ENCODE peak calls at places on chromosomes 1 and 21, in seven cellular contexts. N, Y, O, D, B, C and J are unnamed samples.
A peak's percentile ranks its signal among the peaks of the same experiment; 100 is the strongest.

GRCh38 chr1:33383974-33384767 is 46.7 kb downstream of the PHC2 start:
- DNase-seq in C (no peak), N (no peak), Y (no peak), D (peak; percentile 69), O (peak; percentile 76), B (peak; percentile 43), J (no peak)

GRCh38 chr1:104855550-104855949 is 1105.9 kb downstream of the AMY1C start:
- DNase-seq in N (no peak), C (no peak), D (no peak), O (no peak), B (no peak), Y (no peak), J (no peak)

GRCh38 chr1:2468041-2468472 is 8.0 kb upstream of the PLCH2 start:
- DNase-seq in N (no peak), C (peak; percentile 90), O (peak; percentile 26), Y (no peak), B (no peak), D (peak; percentile 37), J (no peak)

GRCh38 chr1:159171254-159171687 is at the start of gene CADM3:
- DNase-seq in N (peak; percentile 57), B (peak; percentile 23), D (no peak), O (peak; percentile 83), C (peak; percentile 83), Y (no peak), J (peak; percentile 61)

GRCh38 chr1:185732941-185733340 is 1.2 kb upstream of the HMCN1 start:
- DNase-seq in N (no peak), Y (no peak), B (no peak), O (no peak), D (no peak), C (no peak), J (no peak)

GRCh38 chr1:67429011-67429527 is 1.1 kb downstream of the SERBP1 start:
- DNase-seq in O (peak; percentile 26), B (no peak), Y (no peak), C (peak; percentile 24), D (peak; percentile 22), N (no peak), J (no peak)

GRCh38 chr1:86972262-86972661 is 57.8 kb downstream of the HS2ST1 start:
- DNase-seq in Y (no peak), N (no peak), D (no peak), C (no peak), O (no peak), B (no peak), J (no peak)

GRCh38 chr1:27416387-27417111 is 24.1 kb downstream of the GPR3 start:
- DNase-seq in D (peak; percentile 59), C (peak; percentile 73), Y (no peak), O (peak; percentile 80), N (peak; percentile 55), B (no peak), J (peak; percentile 16)

GRCh38 chr1:47927165-47927564 is 70.0 kb downstream of the TRABD2B start:
- DNase-seq in O (no peak), B (peak; percentile 26), D (no peak), C (no peak), N (no peak), Y (no peak), J (no peak)

GRCh38 chr1:248009681-248010080 is 3.8 kb upstream of the OR2L5 start:
- DNase-seq in N (no peak), D (no peak), C (no peak), O (no peak), B (no peak), Y (no peak), J (no peak)

GRCh38 chr21:25889996-25890395 is 155.2 kb downstream of the GABPA start:
- DNase-seq in N (no peak), O (no peak), C (no peak), Y (no peak), D (no peak), B (no peak), J (no peak)

GRCh38 chr1:39196244-39197215 is 8.0 kb upstream of the MACF1 start:
- DNase-seq in O (peak; percentile 61), N (no peak), B (no peak), D (no peak), C (no peak), Y (no peak), J (no peak)

GRCh38 chr21:34086887-34087306 is 13.5 kb downstream of the MRPS6 start:
- DNase-seq in B (no peak), C (no peak), O (no peak), N (no peak), Y (no peak), D (no peak), J (no peak)

GRCh38 chr1:214438059-214438458 is 113.3 kb downstream of the PTPN14 start:
- DNase-seq in B (no peak), D (no peak), O (no peak), Y (peak; percentile 16), N (no peak), C (no peak), J (no peak)

GRCh38 chr1:109882288-109883245 is 28.1 kb upstream of the CSF1 start:
- DNase-seq in D (no peak), N (peak; percentile 91), O (no peak), B (no peak), Y (no peak), C (no peak), J (peak; percentile 72)

GRCh38 chr21:33825898-33826297 is 89.7 kb downstream of the ATP5PO start:
- DNase-seq in B (no peak), N (no peak), Y (no peak), D (no peak), O (peak; percentile 65), C (no peak), J (no peak)

GRCh38 chr1:37741130-37741529 is 23.8 kb downstream of the EPHA10 start:
- DNase-seq in Y (no peak), B (peak; percentile 69), D (peak; percentile 33), C (no peak), O (peak; percentile 73), N (peak; percentile 71), J (no peak)

GRCh38 chr1:180131510-180131909 is 23.2 kb upstream of the QSOX1 start:
- DNase-seq in O (peak; percentile 93), Y (no peak), C (no peak), D (peak; percentile 73), B (no peak), N (no peak), J (no peak)

GRCh38 chr1:47437518-47438320 is at the start of gene FOXD2:
- DNase-seq in C (peak; percentile 93), B (peak; percentile 84), Y (peak; percentile 83), O (peak; percentile 72), D (peak; percentile 89), N (peak; percentile 29), J (peak; percentile 78)

GRCh38 chr1:211469938-211470529 is 21.9 kb downstream of the RD3 start:
- DNase-seq in C (peak; percentile 89), B (peak; percentile 63), Y (peak; percentile 80), N (peak; percentile 81), D (peak; percentile 83), O (peak; percentile 81), J (peak; percentile 49)

GRCh38 chr1:162130308-162130707 is 60.8 kb downstream of the NOS1AP start:
- DNase-seq in D (no peak), B (no peak), N (no peak), O (no peak), C (no peak), Y (no peak), J (no peak)

GRCh38 chr1:25090707-25091422 is 141.4 kb downstream of the SYF2 start:
- DNase-seq in C (no peak), N (no peak), D (no peak), B (peak; percentile 16), O (no peak), Y (no peak), J (no peak)

DNA sequence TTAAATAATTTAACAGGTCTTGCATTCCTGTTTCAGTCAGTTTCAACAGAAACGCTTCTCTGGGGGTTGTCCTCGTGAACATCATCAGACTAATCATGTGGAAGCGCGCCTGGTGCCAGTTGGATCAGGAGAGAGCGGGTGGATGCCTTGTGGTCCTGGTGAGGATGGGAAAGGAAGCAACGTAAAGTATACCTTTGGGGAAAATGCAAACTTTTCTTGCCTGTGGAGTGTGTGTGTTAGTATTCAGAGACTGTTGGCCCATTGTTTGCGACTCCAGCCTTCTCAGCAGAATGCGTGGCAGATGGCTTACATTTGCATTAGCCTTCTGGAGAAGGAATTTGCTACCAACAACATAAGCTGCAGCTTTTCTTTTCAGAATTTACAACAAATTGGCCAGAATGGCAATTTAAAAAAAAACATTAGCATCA is 173.9 kb downstream of the RWDD3 start:
- DNase-seq in B (no peak), Y (no peak), D (no peak), O (no peak), N (peak; percentile 24), C (peak; percentile 64), J (peak; percentile 18)
- H3K27ac ChIP-seq in B (no peak overlapping the region), Y (no peak overlapping the region), D (no peak overlapping the region), O (no peak overlapping the region), N (no peak overlapping the region), C (peak overlapping the region; percentile 26), J (no peak overlapping the region)

GRCh38 chr1:205353612-205354011 is 3.1 kb downstream of the KLHDC8A start:
- DNase-seq in B (no peak), O (no peak), C (no peak), Y (no peak), N (no peak), D (no peak), J (no peak)
- H3K27ac ChIP-seq in B (no peak overlapping the region), O (no peak overlapping the region), C (no peak overlapping the region), Y (no peak overlapping the region), N (no peak overlapping the region), D (no peak overlapping the region), J (no peak overlapping the region)

DNA sequence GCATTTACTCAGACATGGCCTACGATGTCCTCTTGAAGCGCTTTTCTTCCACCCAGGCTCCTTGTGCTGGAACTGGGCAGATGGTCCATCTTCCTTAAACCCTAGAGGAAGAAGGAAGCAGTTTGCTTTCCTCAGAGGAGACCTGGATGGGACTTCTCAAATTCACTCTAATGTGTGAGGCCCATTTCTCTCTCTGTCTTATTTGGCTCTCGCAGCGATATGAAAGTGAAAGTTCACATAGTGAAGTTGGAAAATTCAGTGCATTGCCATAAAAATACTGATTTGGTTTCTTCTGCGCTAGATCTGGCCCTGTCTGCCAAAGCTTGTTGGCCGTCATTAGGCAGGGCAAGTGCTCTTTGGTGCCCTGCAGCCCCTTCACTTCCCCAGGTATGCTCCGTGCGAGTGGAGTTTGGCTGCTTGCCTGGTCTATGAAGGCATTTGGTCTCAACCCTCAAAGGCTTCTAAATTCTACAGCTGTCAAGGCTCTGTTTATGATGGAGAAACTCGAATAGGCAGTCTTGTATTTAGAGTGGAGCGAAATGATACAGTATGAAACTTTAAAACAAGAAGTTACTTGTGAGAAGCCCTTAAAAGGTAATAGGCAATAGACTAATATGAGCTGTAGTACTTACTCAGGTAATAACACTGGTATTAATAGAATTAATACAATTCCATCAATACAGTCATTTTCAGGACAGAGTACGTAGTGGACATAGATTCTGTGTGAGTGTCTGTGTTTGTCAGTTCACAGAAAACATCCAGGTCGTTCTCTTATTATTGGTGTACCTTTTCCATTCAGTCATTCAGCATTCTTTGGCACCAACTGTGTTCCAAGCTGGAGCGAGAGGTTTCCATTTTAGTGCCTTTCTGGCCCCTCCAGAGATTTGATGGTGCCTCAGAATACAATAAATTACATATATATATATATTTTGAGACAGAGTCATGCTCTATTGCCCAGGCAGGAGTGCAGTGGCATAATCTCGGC is 20.5 kb downstream of the SZRD1 start:
- DNase-seq in B (no peak), C (no peak), N (no peak), Y (no peak), D (no peak), O (peak; percentile 42), J (no peak)
- H3K27ac ChIP-seq in B (peak overlapping the region; percentile 67), C (no peak overlapping the region), N (no peak overlapping the region), Y (peak overlapping the region; percentile 65), D (peak overlapping the region; percentile 51), O (peak overlapping the region; percentile 1), J (no peak overlapping the region)

DNA sequence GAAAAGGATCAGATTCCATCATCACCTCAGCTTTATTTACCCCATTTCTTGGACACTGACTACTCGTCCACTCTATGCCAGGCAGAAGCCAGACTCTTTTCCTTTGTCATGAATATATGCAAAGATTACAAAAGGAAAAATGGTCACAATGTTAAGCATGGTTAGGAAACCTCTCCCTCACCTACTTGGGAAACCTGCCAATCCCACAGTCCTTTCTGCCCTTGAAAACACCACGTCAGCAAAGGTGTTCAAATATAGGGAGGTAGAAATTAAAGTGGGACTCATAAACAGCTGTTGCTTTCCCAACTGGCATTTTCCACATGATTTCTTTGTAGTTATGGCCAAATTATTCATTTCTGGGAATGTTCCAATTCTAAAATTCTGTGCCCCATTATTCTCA is 16.2 kb upstream of the ATP13A2 start:
- DNase-seq in Y (no peak), O (no peak), D (no peak), N (no peak), B (no peak), C (no peak), J (no peak)
- H3K27ac ChIP-seq in Y (no peak overlapping the region), O (no peak overlapping the region), D (no peak overlapping the region), N (no peak overlapping the region), B (no peak overlapping the region), C (no peak overlapping the region), J (no peak overlapping the region)